ENCODE peak calls at places on chromosomes 16 and 17, in nine cellular contexts. S is transverse colon, E is A549, R is stomach, Y is tibial nerve, C is GM12878, B is K562, F is H1, A is ovary. J is an unnamed sample.

GRCh38 chr17:30095507-30096244 is 20.9 kb upstream of the NSRP1 start:
- DNase-seq in S (no peak), E (peak), R (no peak), Y (no peak), C (peak), B (peak), F (no peak), A (no peak), J (no peak)

GRCh38 chr16:2148714-2149629 is 547 bp downstream of the RAB26 start:
- DNase-seq in S (no peak), E (peak), R (peak), Y (no peak), C (no peak), B (peak), F (peak), A (no peak), J (peak)

GRCh38 chr17:28174352-28175046 is 132.0 kb downstream of the NLK start:
- DNase-seq in S (no peak), E (no peak), R (no peak), Y (no peak), C (peak), B (no peak), F (no peak), A (no peak), J (no peak)

GRCh38 chr17:79811036-79811887 is 14.4 kb upstream of the CBX8 start:
- DNase-seq in S (no peak), E (peak), R (no peak), Y (no peak), C (no peak), B (peak), F (peak), A (no peak), J (no peak)

GRCh38 chr17:77314601-77315000 is 173.8 kb downstream of the SEC14L1 start:
- DNase-seq in S (peak), E (no peak), R (no peak), Y (no peak), C (no peak), B (no peak), F (no peak), A (no peak), J (peak)

GRCh38 chr16:2415085-2415484 is 14.2 kb upstream of the CCNF start:
- DNase-seq in S (no peak), E (no peak), R (no peak), Y (no peak), C (no peak), B (no peak), F (no peak), A (no peak), J (no peak)

GRCh38 chr16:915546-915945 is 55.2 kb downstream of the LMF1 start:
- DNase-seq in S (no peak), E (no peak), R (no peak), Y (no peak), C (no peak), B (no peak), F (no peak), A (no peak), J (no peak)

GRCh38 chr17:44979426-44980273 is 11.5 kb upstream of the C1QL1 start:
- DNase-seq in S (peak), E (no peak), R (no peak), Y (no peak), C (no peak), B (peak), F (no peak), A (peak), J (no peak)

GRCh38 chr16:85055503-85056210 is 28.1 kb downstream of the KIAA0513 start:
- DNase-seq in S (peak), E (no peak), R (peak), Y (no peak), C (peak), B (peak), F (no peak), A (no peak), J (no peak)

GRCh38 chr17:42684033-42684625 is 1.8 kb downstream of the CNTNAP1 start:
- DNase-seq in S (no peak), E (no peak), R (peak), Y (no peak), C (no peak), B (no peak), F (no peak), A (no peak), J (no peak)

GRCh38 chr16:66924527-66925321 is 611 bp downstream of the RRAD start:
- DNase-seq in S (peak), E (peak), R (peak), Y (no peak), C (no peak), B (peak), F (peak), A (no peak), J (no peak)

GRCh38 chr16:67526149-67526732 is 2.4 kb upstream of the RIPOR1 start:
- DNase-seq in S (no peak), E (no peak), R (no peak), Y (no peak), C (no peak), B (peak), F (no peak), A (no peak), J (no peak)

GRCh38 chr17:3722716-3723115 is 987 bp upstream of the HASPIN start:
- DNase-seq in S (no peak), E (no peak), R (no peak), Y (no peak), C (no peak), B (no peak), F (no peak), A (no peak), J (no peak)

GRCh38 chr16:55302635-55303034 is 21.4 kb upstream of the IRX6 start:
- DNase-seq in S (no peak), E (no peak), R (no peak), Y (no peak), C (no peak), B (no peak), F (peak), A (no peak), J (no peak)

GRCh38 chr16:89720520-89720858 is 209 bp downstream of the VPS9D1 start:
- DNase-seq in S (peak), E (no peak), R (peak), Y (no peak), C (no peak), B (no peak), F (peak), A (peak), J (no peak)

GRCh38 chr17:17691468-17692263 is 10.4 kb downstream of the RAI1 start:
- DNase-seq in S (no peak), E (no peak), R (peak), Y (no peak), C (peak), B (no peak), F (no peak), A (no peak), J (no peak)

GRCh38 chr16:58116529-58116928 is 12.7 kb downstream of the CFAP20 start:
- DNase-seq in S (no peak), E (no peak), R (no peak), Y (no peak), C (no peak), B (no peak), F (no peak), A (no peak), J (no peak)

GRCh38 chr16:86462334-86463084 is 47.8 kb upstream of the FOXF1 start:
- DNase-seq in S (peak), E (no peak), R (no peak), Y (no peak), C (no peak), B (no peak), F (no peak), A (no peak), J (no peak)

GRCh38 chr16:86396918-86397317 is 113.4 kb upstream of the FOXF1 start:
- DNase-seq in S (peak), E (no peak), R (no peak), Y (no peak), C (no peak), B (no peak), F (no peak), A (no peak), J (no peak)

GRCh38 chr16:9820481-9821246 is 361.6 kb downstream of the GRIN2A start:
- DNase-seq in S (no peak), E (no peak), R (no peak), Y (no peak), C (no peak), B (no peak), F (no peak), A (no peak), J (no peak)

GRCh38 chr17:17343160-17343735 is 40.1 kb downstream of the NT5M start:
- DNase-seq in S (no peak), E (no peak), R (peak), Y (no peak), C (no peak), B (no peak), F (no peak), A (no peak), J (peak)

GRCh38 chr17:33520404-33521032 is 227.4 kb upstream of the ASIC2 start:
- DNase-seq in S (peak), E (peak), R (peak), Y (no peak), C (no peak), B (peak), F (peak), A (peak), J (no peak)

GRCh38 chr16:4828567-4829320 is 18.3 kb downstream of the GLYR1 start:
- DNase-seq in S (peak), E (no peak), R (no peak), Y (no peak), C (no peak), B (no peak), F (no peak), A (no peak), J (no peak)

GRCh38 chr17:63848834-63849689 is 6.6 kb upstream of the SMARCD2 start:
- DNase-seq in S (peak), E (peak), R (peak), Y (peak), C (peak), B (peak), F (peak), A (peak), J (peak)

GRCh38 chr16:70685061-70685937 is 554 bp downstream of the MTSS2 start:
- DNase-seq in S (no peak), E (no peak), R (no peak), Y (no peak), C (no peak), B (peak), F (no peak), A (no peak), J (no peak)

GRCh38 chr17:61504697-61505096 is 52.5 kb downstream of the TBX4 start:
- DNase-seq in S (no peak), E (peak), R (no peak), Y (no peak), C (no peak), B (no peak), F (no peak), A (no peak), J (no peak)

GRCh38 chr16:66695935-66696668 is 441 bp downstream of the CMTM4 start:
- DNase-seq in S (peak), E (peak), R (peak), Y (no peak), C (no peak), B (peak), F (peak), A (peak), J (peak)

GRCh38 chr17:2123467-2124251 is 68.8 kb downstream of the HIC1 start:
- DNase-seq in S (peak), E (no peak), R (no peak), Y (no peak), C (no peak), B (no peak), F (no peak), A (no peak), J (no peak)

GRCh38 chr17:55487727-55488436 is 23.4 kb downstream of the SMIM36 start:
- DNase-seq in S (no peak), E (no peak), R (no peak), Y (no peak), C (no peak), B (no peak), F (no peak), A (no peak), J (no peak)

GRCh38 chr17:63364944-63365343 is 81.2 kb downstream of the CYB561 start:
- DNase-seq in S (no peak), E (no peak), R (no peak), Y (no peak), C (no peak), B (no peak), F (no peak), A (no peak), J (no peak)

GRCh38 chr17:8430966-8431365 is 4.7 kb upstream of the NDEL1 start:
- DNase-seq in S (no peak), E (no peak), R (no peak), Y (no peak), C (no peak), B (no peak), F (no peak), A (peak), J (peak)

GRCh38 chr16:57941016-57941656 is 29.8 kb downstream of the CNGB1 start:
- DNase-seq in S (peak), E (no peak), R (peak), Y (peak), C (no peak), B (no peak), F (no peak), A (no peak), J (no peak)

GRCh38 chr17:48997103-48997826 is at the start of gene IGF2BP1:
- DNase-seq in S (no peak), E (peak), R (no peak), Y (no peak), C (no peak), B (no peak), F (peak), A (no peak), J (no peak)

GRCh38 chr17:9206989-9207317 is 185.6 kb downstream of the NTN1 start:
- DNase-seq in S (peak), E (no peak), R (no peak), Y (no peak), C (no peak), B (no peak), F (no peak), A (no peak), J (no peak)

GRCh38 chr16:29994613-29995329 is 646 bp downstream of the HIRIP3 start:
- DNase-seq in S (peak), E (no peak), R (peak), Y (no peak), C (no peak), B (peak), F (peak), A (peak), J (no peak)

GRCh38 chr17:2996208-2996855 is 67.1 kb downstream of the OR1D5 start:
- DNase-seq in S (no peak), E (no peak), R (peak), Y (peak), C (no peak), B (no peak), F (no peak), A (peak), J (no peak)

DNA sequence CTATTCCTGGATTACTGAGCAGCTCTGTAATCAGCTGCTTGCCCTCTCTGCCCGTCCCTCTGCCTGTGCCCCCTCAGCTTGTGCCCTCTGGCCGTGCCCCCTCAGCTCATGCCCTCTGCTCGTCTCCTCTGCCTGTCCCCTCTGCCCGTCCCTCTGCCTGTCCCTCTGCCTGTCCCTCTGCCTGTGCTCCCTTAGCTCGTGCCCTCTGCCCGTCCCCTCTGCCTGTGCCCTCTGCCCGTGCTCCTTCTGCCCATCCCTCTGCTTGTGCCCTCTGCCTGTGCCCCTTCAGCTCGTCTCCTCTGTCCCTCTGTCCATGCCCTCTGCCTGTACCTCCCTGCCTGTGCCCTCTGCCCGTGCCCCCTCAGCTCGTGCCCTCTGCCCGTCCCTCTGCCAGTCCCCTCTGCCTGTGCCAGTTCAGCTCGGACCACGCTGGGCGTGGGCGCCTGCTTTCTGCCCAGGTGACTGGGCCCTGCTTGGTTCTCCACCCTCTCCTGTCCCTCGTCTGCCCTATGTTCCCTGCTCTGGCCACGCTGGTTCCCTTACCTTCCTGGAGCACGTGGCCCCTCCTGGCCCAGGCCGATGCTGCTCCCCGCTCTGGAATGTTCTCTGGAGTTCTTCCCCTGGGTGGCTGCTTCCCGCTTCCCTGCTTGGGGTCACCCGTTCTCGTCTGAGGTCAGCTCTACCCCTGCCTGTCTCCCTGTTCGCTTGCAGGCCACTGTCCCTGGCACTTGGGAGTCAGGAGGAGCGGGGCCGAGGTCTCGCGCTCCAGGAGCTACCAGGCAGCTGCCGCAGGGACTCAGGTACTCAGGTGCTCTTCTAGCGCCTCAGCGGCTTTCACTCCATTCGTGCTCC is 63.9 kb downstream of the BANP start:
- DNase-seq in S (no peak), E (no peak), R (peak), Y (no peak), C (no peak), B (no peak), F (no peak), A (peak), J (no peak)
- TF ChIP-seq EP300 in S (no peak), E (no peak), R (no peak), Y (no peak), C (no peak), B (no peak), F (no peak), A (no peak), J (no peak)

GRCh38 chr17:73645050-73645871 is 1.0 kb upstream of the SDK2 start:
- DNase-seq in S (peak), E (peak), R (peak), Y (no peak), C (no peak), B (no peak), F (no peak), A (no peak), J (peak)

GRCh38 chr17:73648543-73648820 is 4.2 kb upstream of the SDK2 start:
- DNase-seq in S (no peak), E (no peak), R (peak), Y (no peak), C (no peak), B (no peak), F (no peak), A (no peak), J (peak)

GRCh38 chr17:73647331-73647730 is 3.1 kb upstream of the SDK2 start:
- DNase-seq in S (no peak), E (no peak), R (peak), Y (no peak), C (no peak), B (no peak), F (no peak), A (no peak), J (no peak)

GRCh38 chr17:73647767-73648542 is 3.7 kb upstream of the SDK2 start:
- DNase-seq in S (no peak), E (no peak), R (peak), Y (no peak), C (no peak), B (no peak), F (no peak), A (no peak), J (peak)

GRCh38 chr17:73646409-73647305 is 2.4 kb upstream of the SDK2 start:
- DNase-seq in S (no peak), E (peak), R (peak), Y (no peak), C (no peak), B (no peak), F (peak), A (no peak), J (peak)
- TF ChIP-seq EP300 in S (no peak), E (no peak), R (no peak), Y (no peak), C (no peak), B (no peak), F (no peak), A (no peak), J (no peak)

DNA sequence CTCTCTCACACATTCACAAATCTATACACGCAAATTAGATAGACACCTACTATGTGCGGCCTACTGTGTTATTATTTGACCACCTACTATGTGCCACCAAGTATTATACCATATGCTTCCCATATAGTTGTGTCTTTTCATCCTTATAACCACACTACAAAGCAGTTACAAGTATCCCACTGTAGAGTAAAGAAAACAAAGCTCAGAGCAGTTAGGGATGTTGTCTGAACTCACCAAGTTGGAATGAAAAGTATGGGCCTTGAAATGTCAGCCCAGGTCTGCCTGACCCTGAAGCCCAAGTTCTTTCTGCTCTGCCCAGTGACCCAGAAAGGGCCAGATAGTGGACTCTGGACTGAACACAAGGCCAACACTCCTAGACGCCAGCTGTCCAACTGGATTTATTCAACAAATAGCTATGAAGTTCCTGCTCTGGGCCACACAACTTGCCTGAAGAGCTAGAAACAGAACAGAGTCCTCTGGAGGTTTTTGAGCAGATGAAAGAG is 8.5 kb downstream of the KRT37 start:
- DNase-seq in S (no peak), E (no peak), R (no peak), Y (no peak), C (no peak), B (no peak), F (no peak), A (peak), J (no peak)
- TF ChIP-seq EP300 in S (no peak), E (no peak), R (no peak), Y (peak), C (no peak), B (no peak), F (no peak), A (no peak), J (no peak)

GRCh38 chr17:81236784-81237183 is 2.1 kb downstream of the TEPSIN start:
- DNase-seq in S (no peak), E (no peak), R (no peak), Y (no peak), C (no peak), B (no peak), F (no peak), A (no peak), J (no peak)

GRCh38 chr17:81234940-81235821 is 3.7 kb downstream of the TEPSIN start:
- DNase-seq in S (no peak), E (no peak), R (no peak), Y (no peak), C (no peak), B (peak), F (no peak), A (no peak), J (no peak)

GRCh38 chr17:81237591-81238489 is 1.0 kb downstream of the TEPSIN start:
- DNase-seq in S (no peak), E (no peak), R (no peak), Y (no peak), C (no peak), B (no peak), F (no peak), A (no peak), J (no peak)

GRCh38 chr17:81234506-81234855 is 4.4 kb downstream of the TEPSIN start:
- DNase-seq in S (no peak), E (no peak), R (no peak), Y (no peak), C (no peak), B (no peak), F (no peak), A (no peak), J (no peak)

DNA sequence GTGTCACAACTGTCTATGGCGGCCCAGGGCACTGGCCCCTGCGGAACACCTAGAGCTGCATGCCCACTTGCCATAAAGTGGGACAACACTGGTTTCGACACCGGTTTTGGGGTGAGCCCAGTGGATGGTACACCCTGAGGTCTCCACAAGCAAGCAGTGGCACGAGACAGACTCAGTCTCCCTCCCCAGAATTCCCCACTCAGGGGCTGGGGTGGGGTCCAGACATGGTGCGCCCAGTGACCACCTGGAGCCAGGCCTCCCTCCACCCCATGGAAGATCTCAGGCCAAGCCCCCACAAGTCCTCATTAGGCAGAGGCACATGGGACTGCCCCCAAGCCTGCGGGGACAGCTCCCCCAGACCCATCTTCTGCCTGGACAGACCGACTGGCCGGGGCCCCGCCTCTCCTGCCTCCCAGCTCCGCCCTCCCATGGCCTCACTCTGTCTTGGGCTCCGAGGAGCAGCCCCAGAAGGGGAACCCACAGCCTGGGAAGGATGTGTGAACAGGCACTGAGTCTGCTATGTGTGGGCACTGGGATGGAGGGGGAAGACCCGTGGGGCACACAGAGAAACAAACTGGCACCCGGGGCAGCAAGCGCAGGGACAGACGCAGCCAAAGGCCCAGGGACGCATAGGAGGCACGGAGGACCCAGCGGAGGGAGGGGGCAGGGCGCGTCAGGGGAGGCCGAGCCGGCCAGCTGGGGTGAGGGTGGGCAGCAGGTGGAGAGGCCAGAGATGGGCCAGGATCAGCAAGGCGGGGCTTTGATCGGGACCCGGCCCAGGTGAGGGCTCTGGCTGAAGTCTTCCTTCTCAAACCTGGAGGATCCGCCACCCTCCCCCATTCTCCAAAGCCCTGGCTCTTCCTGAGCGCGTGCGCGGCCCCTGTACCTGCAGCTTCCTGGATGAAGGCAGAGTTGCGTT is 2.8 kb downstream of the TEPSIN start:
- DNase-seq in S (no peak), E (no peak), R (no peak), Y (no peak), C (no peak), B (no peak), F (no peak), A (no peak), J (no peak)
- TF ChIP-seq EP300 in S (no peak), E (no peak), R (no peak), Y (no peak), C (no peak), B (no peak), F (no peak), A (no peak), J (no peak)